ENCODE peak calls at places on chromosomes 2 and 18, in ten cellular contexts. One of them, this sample, is unnamed.

GRCh38 chr2:10120938-10121574 is 1.5 kb upstream of the RRM2 start:
- DNase-seq in brain microvascular endothelial cell: no peak
- DNase-seq in heart left ventricle: no peak
- DNase-seq in left lung: no peak
- DNase-seq in GM23338: no peak
- DNase-seq in left ventricle myocardium inferior: no peak
- DNase-seq in cardiac muscle cell: peak; percentile 39
- DNase-seq in IMR-90: peak; percentile 21
- DNase-seq in fibroblast of lung: peak; percentile 32
- DNase-seq in SJSA1: no peak
- DNase-seq in this sample: no peak

GRCh38 chr2:83531211-83531610 is 927.9 kb downstream of the SUCLG1 start:
- DNase-seq in brain microvascular endothelial cell: no peak
- DNase-seq in heart left ventricle: no peak
- DNase-seq in left lung: no peak
- DNase-seq in GM23338: no peak
- DNase-seq in left ventricle myocardium inferior: no peak
- DNase-seq in cardiac muscle cell: peak; percentile 2
- DNase-seq in IMR-90: no peak
- DNase-seq in fibroblast of lung: peak; percentile 11
- DNase-seq in SJSA1: no peak
- DNase-seq in this sample: no peak

GRCh38 chr2:99183025-99183424 is 2.0 kb downstream of the MRPL30 start:
- DNase-seq in brain microvascular endothelial cell: no peak
- DNase-seq in heart left ventricle: no peak
- DNase-seq in left lung: no peak
- DNase-seq in GM23338: peak; percentile 21
- DNase-seq in left ventricle myocardium inferior: no peak
- DNase-seq in cardiac muscle cell: peak; percentile 4
- DNase-seq in IMR-90: peak; percentile 4
- DNase-seq in fibroblast of lung: no peak
- DNase-seq in SJSA1: no peak
- DNase-seq in this sample: no peak

GRCh38 chr2:160201849-160202539 is 1.9 kb upstream of the ITGB6 start:
- DNase-seq in brain microvascular endothelial cell: no peak
- DNase-seq in heart left ventricle: no peak
- DNase-seq in left lung: no peak
- DNase-seq in GM23338: no peak
- DNase-seq in left ventricle myocardium inferior: no peak
- DNase-seq in cardiac muscle cell: no peak
- DNase-seq in IMR-90: no peak
- DNase-seq in fibroblast of lung: no peak
- DNase-seq in SJSA1: no peak
- DNase-seq in this sample: no peak

GRCh38 chr2:85400951-85401805 is 9.0 kb downstream of the CAPG start:
- DNase-seq in brain microvascular endothelial cell: no peak
- DNase-seq in heart left ventricle: no peak
- DNase-seq in left lung: no peak
- DNase-seq in GM23338: no peak
- DNase-seq in left ventricle myocardium inferior: no peak
- DNase-seq in cardiac muscle cell: no peak
- DNase-seq in IMR-90: no peak
- DNase-seq in fibroblast of lung: no peak
- DNase-seq in SJSA1: no peak
- DNase-seq in this sample: no peak

GRCh38 chr2:160054984-160055725 is 7.3 kb downstream of the PLA2R1 start:
- DNase-seq in brain microvascular endothelial cell: no peak
- DNase-seq in heart left ventricle: no peak
- DNase-seq in left lung: no peak
- DNase-seq in GM23338: peak; percentile 81
- DNase-seq in left ventricle myocardium inferior: no peak
- DNase-seq in cardiac muscle cell: peak; percentile 69
- DNase-seq in IMR-90: no peak
- DNase-seq in fibroblast of lung: peak; percentile 40
- DNase-seq in SJSA1: no peak
- DNase-seq in this sample: no peak

GRCh38 chr2:235773188-235773928 is 279.5 kb downstream of the AGAP1 start:
- DNase-seq in brain microvascular endothelial cell: no peak
- DNase-seq in heart left ventricle: no peak
- DNase-seq in left lung: no peak
- DNase-seq in GM23338: peak; percentile 70
- DNase-seq in left ventricle myocardium inferior: no peak
- DNase-seq in cardiac muscle cell: no peak
- DNase-seq in IMR-90: no peak
- DNase-seq in fibroblast of lung: no peak
- DNase-seq in SJSA1: no peak
- DNase-seq in this sample: no peak

GRCh38 chr18:70195852-70196434 is 9.5 kb downstream of the RTTN start:
- DNase-seq in brain microvascular endothelial cell: peak; percentile 51
- DNase-seq in heart left ventricle: peak; percentile 10
- DNase-seq in left lung: no peak
- DNase-seq in GM23338: peak; percentile 58
- DNase-seq in left ventricle myocardium inferior: no peak
- DNase-seq in cardiac muscle cell: peak; percentile 75
- DNase-seq in IMR-90: peak; percentile 70
- DNase-seq in fibroblast of lung: peak; percentile 79
- DNase-seq in SJSA1: no peak
- DNase-seq in this sample: peak; percentile 14

GRCh38 chr2:76210551-76210950 is 499.8 kb upstream of the GCFC2 start:
- DNase-seq in brain microvascular endothelial cell: no peak
- DNase-seq in heart left ventricle: no peak
- DNase-seq in left lung: no peak
- DNase-seq in GM23338: no peak
- DNase-seq in left ventricle myocardium inferior: no peak
- DNase-seq in cardiac muscle cell: no peak
- DNase-seq in IMR-90: no peak
- DNase-seq in fibroblast of lung: no peak
- DNase-seq in SJSA1: no peak
- DNase-seq in this sample: no peak

GRCh38 chr2:43345391-43345813 is 119.0 kb upstream of the ZFP36L2 start:
- DNase-seq in brain microvascular endothelial cell: no peak
- DNase-seq in heart left ventricle: peak; percentile 19
- DNase-seq in left lung: no peak
- DNase-seq in GM23338: peak; percentile 44
- DNase-seq in left ventricle myocardium inferior: peak; percentile 41
- DNase-seq in cardiac muscle cell: no peak
- DNase-seq in IMR-90: no peak
- DNase-seq in fibroblast of lung: no peak
- DNase-seq in SJSA1: no peak
- DNase-seq in this sample: no peak

GRCh38 chr2:88187927-88188326 is 17.8 kb downstream of the THNSL2 start:
- DNase-seq in brain microvascular endothelial cell: no peak
- DNase-seq in heart left ventricle: no peak
- DNase-seq in left lung: no peak
- DNase-seq in GM23338: peak; percentile 74
- DNase-seq in left ventricle myocardium inferior: no peak
- DNase-seq in cardiac muscle cell: no peak
- DNase-seq in IMR-90: no peak
- DNase-seq in fibroblast of lung: no peak
- DNase-seq in SJSA1: no peak
- DNase-seq in this sample: no peak

GRCh38 chr2:109287838-109288237 is 158.8 kb downstream of the SH3RF3 start:
- DNase-seq in brain microvascular endothelial cell: no peak
- DNase-seq in heart left ventricle: no peak
- DNase-seq in left lung: no peak
- DNase-seq in GM23338: no peak
- DNase-seq in left ventricle myocardium inferior: no peak
- DNase-seq in cardiac muscle cell: no peak
- DNase-seq in IMR-90: no peak
- DNase-seq in fibroblast of lung: no peak
- DNase-seq in SJSA1: no peak
- DNase-seq in this sample: no peak

GRCh38 chr2:120053891-120054290 is 41.0 kb downstream of the EPB41L5 start:
- DNase-seq in brain microvascular endothelial cell: no peak
- DNase-seq in heart left ventricle: no peak
- DNase-seq in left lung: no peak
- DNase-seq in GM23338: no peak
- DNase-seq in left ventricle myocardium inferior: no peak
- DNase-seq in cardiac muscle cell: no peak
- DNase-seq in IMR-90: peak; percentile 21
- DNase-seq in fibroblast of lung: no peak
- DNase-seq in SJSA1: no peak
- DNase-seq in this sample: no peak

GRCh38 chr2:101251844-101252407 is 760 bp upstream of the CNOT11 start:
- DNase-seq in brain microvascular endothelial cell: no peak
- DNase-seq in heart left ventricle: no peak
- DNase-seq in left lung: no peak
- DNase-seq in GM23338: peak; percentile 82
- DNase-seq in left ventricle myocardium inferior: no peak
- DNase-seq in cardiac muscle cell: peak; percentile 2
- DNase-seq in IMR-90: no peak
- DNase-seq in fibroblast of lung: no peak
- DNase-seq in SJSA1: no peak
- DNase-seq in this sample: peak; percentile 10

GRCh38 chr2:86466306-86466705 is 25.1 kb downstream of the KDM3A start:
- DNase-seq in brain microvascular endothelial cell: no peak
- DNase-seq in heart left ventricle: no peak
- DNase-seq in left lung: no peak
- DNase-seq in GM23338: no peak
- DNase-seq in left ventricle myocardium inferior: no peak
- DNase-seq in cardiac muscle cell: no peak
- DNase-seq in IMR-90: no peak
- DNase-seq in fibroblast of lung: no peak
- DNase-seq in SJSA1: no peak
- DNase-seq in this sample: no peak

GRCh38 chr2:86468162-86469033 is 27.2 kb downstream of the KDM3A start:
- DNase-seq in brain microvascular endothelial cell: no peak
- DNase-seq in heart left ventricle: no peak
- DNase-seq in left lung: no peak
- DNase-seq in GM23338: no peak
- DNase-seq in left ventricle myocardium inferior: no peak
- DNase-seq in cardiac muscle cell: no peak
- DNase-seq in IMR-90: no peak
- DNase-seq in fibroblast of lung: no peak
- DNase-seq in SJSA1: no peak
- DNase-seq in this sample: no peak

GRCh38 chr2:86461042-86461743 is 20.0 kb downstream of the KDM3A start:
- DNase-seq in brain microvascular endothelial cell: no peak
- DNase-seq in heart left ventricle: no peak
- DNase-seq in left lung: no peak
- DNase-seq in GM23338: no peak
- DNase-seq in left ventricle myocardium inferior: no peak
- DNase-seq in cardiac muscle cell: no peak
- DNase-seq in IMR-90: no peak
- DNase-seq in fibroblast of lung: no peak
- DNase-seq in SJSA1: no peak
- DNase-seq in this sample: no peak

DNA sequence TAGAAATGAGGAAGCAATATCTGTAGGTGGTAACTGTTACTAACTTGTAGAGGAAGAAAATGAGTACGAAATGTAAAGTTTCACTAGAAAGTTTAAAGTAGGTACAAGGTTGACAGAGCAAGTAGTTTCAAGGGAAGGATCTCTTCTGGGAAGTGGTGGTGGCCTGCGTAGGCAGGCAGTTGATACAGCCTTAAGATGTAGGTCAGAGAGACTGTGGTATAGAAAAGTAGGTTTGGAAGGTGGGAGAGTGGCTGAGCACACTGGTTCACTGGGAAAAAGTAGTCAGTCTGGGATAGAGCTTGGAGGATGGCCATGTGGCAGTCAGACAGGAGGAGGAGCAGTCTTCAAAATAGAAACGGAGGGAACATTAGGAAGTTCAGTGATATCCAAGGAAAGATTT is 23.5 kb downstream of the KDM3A start:
- DNase-seq in brain microvascular endothelial cell: no peak
- DNase-seq in heart left ventricle: peak; percentile 43
- DNase-seq in left lung: no peak
- DNase-seq in GM23338: no peak
- DNase-seq in left ventricle myocardium inferior: no peak
- DNase-seq in cardiac muscle cell: no peak
- DNase-seq in IMR-90: no peak
- DNase-seq in fibroblast of lung: no peak
- DNase-seq in SJSA1: no peak
- DNase-seq in this sample: no peak
- H3K36me3 ChIP-seq in brain microvascular endothelial cell: peaks cover 81% of the 10 kb centered on the region
- H3K36me3 ChIP-seq in heart left ventricle: peaks cover 100% of the 10 kb centered on the region
- H3K36me3 ChIP-seq in left lung: peaks cover 2% of the 10 kb centered on the region
- H3K36me3 ChIP-seq in GM23338: peaks cover 37% of the 10 kb centered on the region
- H3K36me3 ChIP-seq in left ventricle myocardium inferior: peaks cover 95% of the 10 kb centered on the region
- H3K36me3 ChIP-seq in cardiac muscle cell: peaks cover 92% of the 10 kb centered on the region
- H3K36me3 ChIP-seq in IMR-90: peaks cover 57% of the 10 kb centered on the region
- H3K36me3 ChIP-seq in fibroblast of lung: peaks cover 4% of the 10 kb centered on the region
- H3K36me3 ChIP-seq in SJSA1: peaks cover 87% of the 10 kb centered on the region
- H3K36me3 ChIP-seq in this sample: peaks cover 92% of the 10 kb centered on the region

DNA sequence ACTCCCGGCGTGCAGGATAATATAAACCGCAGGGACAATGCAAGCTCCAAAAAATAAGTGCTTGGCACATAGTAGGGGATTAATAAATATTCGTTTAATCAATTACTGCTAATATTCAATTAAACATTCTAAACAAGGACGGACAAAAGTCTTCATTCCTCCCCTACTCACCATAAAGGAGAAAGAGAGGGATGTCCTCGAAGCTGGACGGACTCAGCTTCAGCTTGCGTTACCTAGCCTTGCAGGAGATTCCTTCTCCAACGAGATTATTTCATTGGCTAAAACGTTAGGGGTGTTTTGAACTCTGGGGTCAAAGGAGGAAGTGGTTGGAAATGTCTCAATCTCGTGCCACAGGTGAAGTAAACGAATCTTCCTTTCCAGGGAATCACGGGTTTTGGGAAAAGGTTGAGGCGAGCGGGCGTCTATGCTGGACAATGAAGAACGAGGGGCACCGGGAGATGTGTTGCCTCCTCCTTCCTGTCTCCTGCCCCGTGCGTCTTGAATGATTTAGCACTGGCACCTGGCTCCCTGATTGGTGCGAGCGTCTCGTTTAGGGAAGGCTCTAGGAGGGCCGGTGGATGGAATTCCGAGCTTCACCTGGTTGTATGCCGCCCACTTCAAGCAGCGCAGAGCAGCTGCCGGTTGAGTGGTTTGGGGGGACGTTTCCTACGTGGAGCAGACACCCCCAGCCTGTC is 2.0 kb upstream of the GAD1 start:
- DNase-seq in brain microvascular endothelial cell: no peak
- DNase-seq in heart left ventricle: no peak
- DNase-seq in left lung: no peak
- DNase-seq in GM23338: peak; percentile 83
- DNase-seq in left ventricle myocardium inferior: no peak
- DNase-seq in cardiac muscle cell: no peak
- DNase-seq in IMR-90: no peak
- DNase-seq in fibroblast of lung: no peak
- DNase-seq in SJSA1: no peak
- DNase-seq in this sample: no peak
- H3K4me3 ChIP-seq in brain microvascular endothelial cell: no peak overlapping the region
- H3K4me3 ChIP-seq in heart left ventricle: no peak overlapping the region
- H3K4me3 ChIP-seq in left lung: no peak overlapping the region
- H3K4me3 ChIP-seq in GM23338: peak overlapping the region; percentile 63
- H3K4me3 ChIP-seq in left ventricle myocardium inferior: no peak overlapping the region
- H3K4me3 ChIP-seq in cardiac muscle cell: no peak overlapping the region
- H3K4me3 ChIP-seq in IMR-90: no peak overlapping the region
- H3K4me3 ChIP-seq in fibroblast of lung: no peak overlapping the region
- H3K4me3 ChIP-seq in SJSA1: no peak overlapping the region
- H3K4me3 ChIP-seq in this sample: no peak overlapping the region

GRCh38 chr2:69936913-69937312 is 22.0 kb downstream of the MXD1 start:
- DNase-seq in brain microvascular endothelial cell: no peak
- DNase-seq in heart left ventricle: no peak
- DNase-seq in left lung: no peak
- DNase-seq in GM23338: peak; percentile 41
- DNase-seq in left ventricle myocardium inferior: no peak
- DNase-seq in cardiac muscle cell: no peak
- DNase-seq in IMR-90: peak; percentile 28
- DNase-seq in fibroblast of lung: no peak
- DNase-seq in SJSA1: no peak
- DNase-seq in this sample: no peak
- H3K36me3 ChIP-seq in brain microvascular endothelial cell: peaks cover 43% of the 10 kb centered on the region
- H3K36me3 ChIP-seq in heart left ventricle: peaks cover 66% of the 10 kb centered on the region
- H3K36me3 ChIP-seq in left lung: no peaks in the 10 kb centered on the region
- H3K36me3 ChIP-seq in GM23338: no peaks in the 10 kb centered on the region
- H3K36me3 ChIP-seq in left ventricle myocardium inferior: peaks cover 62% of the 10 kb centered on the region
- H3K36me3 ChIP-seq in cardiac muscle cell: peaks cover 14% of the 10 kb centered on the region
- H3K36me3 ChIP-seq in IMR-90: peaks cover 30% of the 10 kb centered on the region
- H3K36me3 ChIP-seq in fibroblast of lung: peaks cover 6% of the 10 kb centered on the region
- H3K36me3 ChIP-seq in SJSA1: peaks cover 35% of the 10 kb centered on the region
- H3K36me3 ChIP-seq in this sample: no peaks in the 10 kb centered on the region

GRCh38 chr18:59514193-59514592 is 155.1 kb upstream of the LMAN1 start:
- DNase-seq in brain microvascular endothelial cell: peak; percentile 62
- DNase-seq in heart left ventricle: peak; percentile 73
- DNase-seq in left lung: no peak
- DNase-seq in GM23338: no peak
- DNase-seq in left ventricle myocardium inferior: peak; percentile 72
- DNase-seq in cardiac muscle cell: peak; percentile 77
- DNase-seq in IMR-90: peak; percentile 73
- DNase-seq in fibroblast of lung: peak; percentile 82
- DNase-seq in SJSA1: peak; percentile 86
- DNase-seq in this sample: no peak
- H3K4me3 ChIP-seq in brain microvascular endothelial cell: no peak overlapping the region
- H3K4me3 ChIP-seq in heart left ventricle: no peak overlapping the region
- H3K4me3 ChIP-seq in left lung: no peak overlapping the region
- H3K4me3 ChIP-seq in GM23338: no peak overlapping the region
- H3K4me3 ChIP-seq in left ventricle myocardium inferior: no peak overlapping the region
- H3K4me3 ChIP-seq in cardiac muscle cell: no peak overlapping the region
- H3K4me3 ChIP-seq in IMR-90: no peak overlapping the region
- H3K4me3 ChIP-seq in fibroblast of lung: no peak overlapping the region
- H3K4me3 ChIP-seq in SJSA1: no peak overlapping the region
- H3K4me3 ChIP-seq in this sample: no peak overlapping the region